ENCODE peak calls at places on chromosomes 3 and 15, in ten cellular contexts. W is fibroblast of the aortic adventitia; Y is AG09309; Q is OCI-LY7; D is CD8-positive, alpha-beta T cell; E is WERI-Rb-1; J is heart right ventricle; L is omental fat pad; N is progenitor cell of endocrine pancreas; M is breast epithelium. G is an unnamed sample.
A peak's percentile ranks its signal among the peaks of the same experiment; 100 is the strongest.

GRCh38 chr15:89577776-89578115 is 2.5 kb downstream of the TICRR start:
- DNase-seq in D (no peak), M (no peak), L (no peak), W (no peak), E (no peak), J (no peak), N (no peak), Y (no peak), Q (no peak), G (no peak)

GRCh38 chr3:149010504-149010951 is 19.2 kb downstream of the GYG1 start:
- DNase-seq in L (no peak), J (no peak), Q (no peak), D (no peak), M (no peak), E (no peak), N (no peak), W (peak; percentile 30), Y (no peak), G (no peak)

GRCh38 chr15:55937040-55937439 is 56.4 kb downstream of the NEDD4 start:
- DNase-seq in E (no peak), W (peak; percentile 78), Y (peak; percentile 37), M (no peak), N (no peak), D (no peak), L (no peak), Q (no peak), J (no peak), G (no peak)

GRCh38 chr3:138057384-138057783 is 47.4 kb downstream of the CLDN18 start:
- DNase-seq in Y (no peak), L (no peak), N (no peak), Q (no peak), D (no peak), M (no peak), J (no peak), W (no peak), E (no peak), G (no peak)

GRCh38 chr15:73647259-73648026 is 14.3 kb upstream of the NPTN start:
- DNase-seq in N (no peak), L (no peak), D (no peak), M (no peak), Q (no peak), E (no peak), Y (no peak), W (no peak), J (no peak), G (no peak)

GRCh38 chr3:150775001-150775599 is 12.1 kb upstream of the SIAH2 start:
- DNase-seq in D (no peak), N (no peak), Y (peak; percentile 32), M (no peak), J (no peak), Q (no peak), W (peak; percentile 53), E (no peak), L (no peak), G (no peak)

GRCh38 chr15:58523634-58524033 is 91.8 kb downstream of the LIPC start:
- DNase-seq in N (no peak), Y (no peak), E (no peak), M (no peak), J (no peak), L (no peak), Q (no peak), D (no peak), W (no peak), G (no peak)

GRCh38 chr15:33022629-33023028 is 171.9 kb downstream of the FMN1 start:
- DNase-seq in L (no peak), E (no peak), N (no peak), M (peak; percentile 61), Q (no peak), D (no peak), Y (peak; percentile 31), J (peak; percentile 81), W (peak; percentile 29), G (no peak)

GRCh38 chr15:27495963-27496459 is 525.0 kb downstream of the GABRG3 start:
- DNase-seq in E (no peak), M (no peak), D (no peak), J (no peak), Y (no peak), W (no peak), L (no peak), Q (no peak), N (no peak), G (no peak)

GRCh38 chr3:178457506-178457905 is 78.7 kb upstream of the KCNMB2 start:
- DNase-seq in E (no peak), L (no peak), J (no peak), Y (no peak), W (no peak), N (no peak), Q (no peak), D (no peak), M (no peak), G (no peak)

GRCh38 chr3:126208618-126209256 is 28.4 kb upstream of the ALDH1L1 start:
- DNase-seq in M (peak; percentile 73), D (no peak), N (no peak), J (peak; percentile 85), L (no peak), Q (no peak), E (no peak), W (peak; percentile 93), Y (peak; percentile 83), G (no peak)

GRCh38 chr3:4820296-4821121 is 158.7 kb upstream of the BHLHE40 start:
- DNase-seq in Y (no peak), W (no peak), Q (no peak), D (no peak), E (no peak), L (no peak), N (no peak), J (no peak), M (no peak), G (no peak)

GRCh38 chr15:63447277-63447676 is 57.1 kb upstream of the USP3 start:
- DNase-seq in Y (no peak), N (no peak), L (no peak), J (no peak), M (no peak), D (no peak), Q (no peak), E (peak; percentile 23), W (no peak), G (no peak)

GRCh38 chr3:165502707-165503106 is 306.5 kb upstream of the SLITRK3 start:
- DNase-seq in W (no peak), M (no peak), D (no peak), J (no peak), Q (no peak), E (no peak), L (no peak), Y (no peak), N (no peak), G (no peak)

GRCh38 chr15:71790081-71790480 is 20.3 kb upstream of the NR2E3 start:
- DNase-seq in Y (no peak), N (no peak), E (no peak), W (no peak), J (no peak), L (no peak), M (no peak), Q (no peak), D (no peak), G (no peak)

GRCh38 chr3:138469869-138470268 is 35.5 kb downstream of the ESYT3 start:
- DNase-seq in D (no peak), Q (no peak), Y (no peak), E (no peak), J (no peak), N (no peak), M (no peak), W (no peak), L (no peak), G (no peak)

DNA sequence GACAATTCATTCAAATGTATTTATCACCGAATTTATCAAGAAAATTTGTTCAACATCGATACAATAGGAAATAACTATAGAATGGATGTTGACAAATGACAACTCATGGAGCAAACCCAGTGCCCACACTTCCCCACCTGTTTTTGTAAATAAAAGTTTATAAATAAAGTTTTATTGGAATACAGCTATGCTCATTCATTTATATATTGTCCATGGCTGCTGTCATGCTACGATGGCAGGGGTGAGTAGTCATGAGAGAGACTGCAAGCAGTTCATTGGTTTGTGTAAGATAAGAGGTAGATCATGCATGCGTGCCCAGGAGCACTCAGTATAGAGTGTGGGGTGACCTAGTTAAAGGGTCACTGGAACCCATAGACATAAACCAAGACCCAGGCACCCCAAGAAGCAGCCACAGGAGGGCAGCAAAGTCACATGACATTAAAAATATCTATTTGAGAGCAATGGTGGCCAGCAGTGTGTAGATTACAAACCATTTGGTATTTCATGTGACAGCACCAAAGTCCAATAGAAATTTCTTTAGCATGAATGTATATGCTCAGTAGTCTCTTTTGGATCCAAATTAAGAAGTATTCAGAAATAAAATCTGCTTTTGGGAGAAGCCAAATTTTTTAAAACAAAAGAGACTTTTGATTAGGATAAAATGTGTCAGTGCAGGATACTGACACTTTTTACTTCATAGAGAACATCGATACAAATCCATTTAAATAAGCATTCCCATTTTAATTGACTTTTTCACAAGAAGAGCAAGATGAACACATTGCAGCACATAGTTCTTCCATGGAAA is 794.8 kb downstream of the MCTP2 start:
- DNase-seq in Y (no peak), D (no peak), E (peak; percentile 42), Q (peak; percentile 19), W (peak; percentile 37), J (peak; percentile 54), N (peak; percentile 53), L (peak; percentile 36), M (no peak), G (no peak)
- TF ChIP-seq CTCF in Y (peak; percentile 81), D (no peak), E (peak; percentile 34), Q (peak; percentile 70), W (peak; percentile 54), J (peak; percentile 44), N (peak; percentile 73), L (no peak), M (no peak), G (no peak)

GRCh38 chr3:72227536-72228070 is 442.7 kb upstream of the PROK2 start:
- DNase-seq in D (no peak), L (no peak), M (no peak), W (peak; percentile 40), E (no peak), Q (no peak), J (no peak), Y (no peak), N (no peak), G (no peak)
- TF ChIP-seq CTCF in D (no peak), L (no peak), M (no peak), W (no peak), E (no peak), Q (no peak), J (no peak), Y (no peak), N (no peak), G (no peak)

GRCh38 chr3:132006605-132007204 is 28.1 kb downstream of the CPNE4 start:
- DNase-seq in W (peak; percentile 38), L (no peak), Q (peak; percentile 37), Y (no peak), E (no peak), N (no peak), M (no peak), J (peak; percentile 4), D (no peak), G (no peak)
- TF ChIP-seq CTCF in W (peak; percentile 63), L (no peak), Q (peak; percentile 81), Y (peak; percentile 55), E (peak; percentile 32), N (peak; percentile 69), M (no peak), J (no peak), D (no peak), G (no peak)

DNA sequence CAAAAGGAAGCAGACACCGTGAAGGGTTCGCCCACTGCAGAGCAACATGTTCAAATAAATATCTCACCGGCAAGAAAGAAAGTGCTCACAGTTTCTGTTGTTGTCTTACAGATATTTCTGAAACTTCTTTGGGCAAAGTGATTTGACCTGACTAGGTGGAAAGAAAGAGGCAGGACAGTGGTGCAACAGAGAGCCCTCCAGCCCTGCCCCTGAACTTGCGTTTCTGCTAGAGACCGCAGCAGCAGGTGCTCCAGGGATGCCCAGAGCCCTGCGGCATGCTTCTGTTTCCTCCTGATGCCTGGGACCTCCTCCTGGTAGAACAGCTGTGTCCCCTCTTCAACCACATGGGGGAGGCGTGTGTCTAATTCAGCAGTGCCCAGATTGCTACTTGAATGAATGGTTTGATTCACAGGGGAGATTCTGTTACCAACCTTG is 123.4 kb downstream of the ATP10A start:
- DNase-seq in Q (peak; percentile 72), J (no peak), W (peak; percentile 57), L (no peak), N (no peak), Y (no peak), E (peak; percentile 50), M (no peak), D (peak; percentile 33), G (peak; percentile 43)
- TF ChIP-seq CTCF in Q (peak; percentile 76), J (no peak), W (peak; percentile 59), L (no peak), N (peak; percentile 27), Y (peak; percentile 64), E (peak; percentile 52), M (no peak), D (peak; percentile 36), G (peak; percentile 51)

G was measured in CD4-positive, alpha-beta T cell.